ENCODE peak calls at places on chromosomes 11 and 22, in seven cellular contexts. Z, B, G, W, N, F and S are unnamed samples. For H3K4me1, the result is how much of the 10 kb centered on the place peaks cover.

GRCh38 chr11:45896392-45897068 is 10.5 kb downstream of the FREY1 start:
- DNase-seq in Z (no peak), B (no peak), G (no peak), W (no peak), N (no peak), F (no peak), S (no peak)

GRCh38 chr22:41092847-41093371 is 517 bp downstream of the EP300 start:
- DNase-seq in Z (peak), B (no peak), G (peak), W (peak), N (no peak), F (peak), S (no peak)

GRCh38 chr11:116832350-116833290 is 2.9 kb downstream of the APOC3 start:
- DNase-seq in Z (peak), B (no peak), G (no peak), W (no peak), N (no peak), F (peak), S (no peak)

GRCh38 chr11:27040302-27041115 is at the start of gene BBOX1:
- DNase-seq in Z (no peak), B (no peak), G (no peak), W (no peak), N (no peak), F (no peak), S (no peak)

GRCh38 chr22:40764743-40765441 is 54.3 kb downstream of the SLC25A17 start:
- DNase-seq in Z (no peak), B (no peak), G (no peak), W (no peak), N (no peak), F (no peak), S (peak)

GRCh38 chr22:27137809-27138400 is 480.5 kb downstream of the MIAT start:
- DNase-seq in Z (peak), B (no peak), G (no peak), W (no peak), N (no peak), F (no peak), S (no peak)

GRCh38 chr22:44703269-44703870 is 1.4 kb downstream of the PRR5 start:
- DNase-seq in Z (peak), B (no peak), G (no peak), W (no peak), N (no peak), F (no peak), S (no peak)

GRCh38 chr22:49770454-49771265 is 57.0 kb downstream of the BRD1 start:
- DNase-seq in Z (peak), B (no peak), G (no peak), W (no peak), N (peak), F (no peak), S (no peak)

GRCh38 chr11:75197512-75198277 is 42.9 kb upstream of the TPBGL start:
- DNase-seq in Z (no peak), B (no peak), G (no peak), W (no peak), N (peak), F (no peak), S (no peak)

GRCh38 chr11:22640862-22641261 is 15.2 kb upstream of the FANCF start:
- DNase-seq in Z (no peak), B (no peak), G (no peak), W (no peak), N (no peak), F (no peak), S (no peak)

GRCh38 chr11:74269161-74269809 is 42.2 kb downstream of the P4HA3 start:
- DNase-seq in Z (no peak), B (no peak), G (peak), W (peak), N (no peak), F (no peak), S (no peak)

GRCh38 chr11:22732588-22732987 is 66.2 kb downstream of the GAS2 start:
- DNase-seq in Z (no peak), B (no peak), G (no peak), W (no peak), N (no peak), F (no peak), S (no peak)

GRCh38 chr11:9823887-9824385 is 160.1 kb downstream of the SWAP70 start:
- DNase-seq in Z (no peak), B (no peak), G (no peak), W (no peak), N (no peak), F (no peak), S (no peak)

GRCh38 chr11:104918113-104918824 is 20.0 kb upstream of the CASP12 start:
- DNase-seq in Z (no peak), B (peak), G (peak), W (no peak), N (no peak), F (no peak), S (no peak)

GRCh38 chr11:58861533-58861932 is 17.0 kb upstream of the GLYATL2 start:
- DNase-seq in Z (no peak), B (no peak), G (no peak), W (no peak), N (no peak), F (no peak), S (no peak)

GRCh38 chr11:20474176-20474950 is 86.8 kb downstream of the PRMT3 start:
- DNase-seq in Z (peak), B (no peak), G (no peak), W (no peak), N (no peak), F (no peak), S (no peak)

GRCh38 chr11:1116666-1117390 is 40.9 kb upstream of the MUC5AC start:
- DNase-seq in Z (peak), B (no peak), G (no peak), W (no peak), N (peak), F (no peak), S (no peak)

GRCh38 chr11:11502303-11502828 is 119.4 kb downstream of the GALNT18 start:
- DNase-seq in Z (no peak), B (no peak), G (no peak), W (no peak), N (no peak), F (no peak), S (no peak)

GRCh38 chr11:67419330-67420049 is 4.0 kb downstream of the CARNS1 start:
- DNase-seq in Z (peak), B (no peak), G (no peak), W (no peak), N (no peak), F (no peak), S (no peak)
- H3K4me1 ChIP-seq in Z (under half), B (under half), G (under half), W (under half), N (under half), F (half or more), S (under half)

GRCh38 chr11:125166347-125166841 is 1.8 kb downstream of the PKNOX2 start:
- DNase-seq in Z (peak), B (no peak), G (peak), W (no peak), N (peak), F (no peak), S (no peak)

GRCh38 chr11:125164422-125165110 is at the start of gene PKNOX2:
- DNase-seq in Z (peak), B (no peak), G (peak), W (peak), N (peak), F (peak), S (no peak)

GRCh38 chr11:125166903-125167291 is 2.3 kb downstream of the PKNOX2 start:
- DNase-seq in Z (no peak), B (no peak), G (no peak), W (no peak), N (peak), F (no peak), S (no peak)

GRCh38 chr11:125165111-125165663 is 636 bp downstream of the PKNOX2 start:
- DNase-seq in Z (peak), B (no peak), G (peak), W (no peak), N (peak), F (peak), S (no peak)

DNA sequence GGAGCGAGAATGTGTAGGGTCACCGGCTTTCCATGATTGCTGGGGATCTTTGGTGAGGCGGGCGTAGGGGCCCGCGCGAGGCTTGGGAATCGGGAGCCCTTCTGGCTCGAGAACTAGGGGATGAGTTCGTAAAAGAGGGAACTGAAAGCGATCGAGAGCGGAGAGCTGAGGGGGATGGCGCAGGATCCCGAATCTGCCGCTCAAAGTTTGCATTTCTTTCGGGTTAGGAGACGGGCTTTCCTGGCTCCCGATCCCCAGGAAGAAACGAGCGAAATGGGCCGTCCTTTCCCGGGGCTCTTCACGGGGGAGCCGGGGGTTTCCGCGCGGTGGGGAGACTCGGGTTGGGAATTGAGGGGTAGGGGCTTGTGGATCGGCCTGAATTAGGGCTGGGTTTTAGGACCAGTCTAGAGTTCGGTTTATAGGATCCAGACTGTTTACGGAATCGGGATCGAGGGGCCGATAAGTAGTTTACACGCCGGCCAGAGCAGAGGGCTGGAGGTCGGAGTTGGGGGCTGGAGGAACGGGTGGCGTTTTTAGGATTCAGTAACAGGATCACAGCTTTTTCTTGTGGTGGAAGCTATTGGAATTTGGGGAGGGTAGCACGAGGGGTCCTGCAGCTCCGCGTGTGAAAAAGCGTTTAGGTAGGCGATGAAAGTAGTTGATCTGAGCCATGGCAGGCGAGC is 1.3 kb downstream of the PKNOX2 start:
- DNase-seq in Z (no peak), B (no peak), G (peak), W (no peak), N (peak), F (no peak), S (no peak)
- H3K4me1 ChIP-seq in Z (under half), B (under half), G (under half), W (under half), N (under half), F (half or more), S (under half)

GRCh38 chr22:20528405-20528978 is 21.1 kb downstream of the MED15 start:
- DNase-seq in Z (no peak), B (no peak), G (no peak), W (no peak), N (no peak), F (no peak), S (no peak)

GRCh38 chr22:20524004-20524481 is 16.6 kb downstream of the MED15 start:
- DNase-seq in Z (no peak), B (no peak), G (no peak), W (no peak), N (no peak), F (no peak), S (peak)

GRCh38 chr22:20525048-20525447 is 17.6 kb downstream of the MED15 start:
- DNase-seq in Z (no peak), B (no peak), G (no peak), W (no peak), N (no peak), F (no peak), S (no peak)

GRCh38 chr22:20526628-20527355 is 19.4 kb downstream of the MED15 start:
- DNase-seq in Z (no peak), B (no peak), G (peak), W (peak), N (no peak), F (no peak), S (no peak)

DNA sequence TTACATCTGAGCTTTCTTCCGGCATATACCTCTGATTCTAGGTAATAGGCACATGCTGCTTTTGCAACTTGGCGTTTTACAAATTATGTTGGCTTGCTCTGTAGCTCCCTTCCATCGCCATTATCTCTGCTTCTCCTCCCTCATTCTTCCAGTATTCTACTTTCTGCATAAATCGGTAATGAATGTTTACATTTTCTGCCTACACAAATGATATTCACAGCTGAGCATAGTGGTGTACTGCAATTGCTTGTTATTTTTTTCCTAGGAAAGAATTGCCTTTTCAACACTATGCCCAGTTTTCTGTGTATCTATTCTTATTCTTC is 18.9 kb downstream of the MED15 start:
- DNase-seq in Z (no peak), B (no peak), G (no peak), W (no peak), N (no peak), F (no peak), S (no peak)
- H3K4me1 ChIP-seq in Z (under half), B (under half), G (under half), W (half or more), N (half or more), F (half or more), S (under half)

DNA sequence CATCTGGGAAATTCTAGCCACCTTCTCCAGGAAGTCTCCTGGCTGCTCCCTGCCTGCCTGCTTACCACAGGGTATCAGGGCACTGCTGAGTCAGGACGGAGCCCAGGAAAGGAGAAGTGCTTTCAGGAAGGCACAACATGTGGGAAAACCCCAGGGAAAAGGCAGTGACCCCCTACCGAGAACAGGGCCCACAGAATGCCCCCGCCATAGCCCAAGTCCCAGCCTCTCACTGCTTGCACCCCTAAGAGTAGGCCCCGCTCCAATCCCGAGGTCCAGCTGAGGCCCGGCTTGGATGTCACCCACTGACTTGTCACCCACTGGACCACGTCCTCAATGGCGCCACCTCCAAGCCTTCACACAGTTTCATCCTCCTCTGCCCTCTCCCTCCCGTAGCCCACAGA is 34.1 kb downstream of the ARAP1 start:
- DNase-seq in Z (peak), B (no peak), G (no peak), W (no peak), N (no peak), F (no peak), S (no peak)
- H3K4me1 ChIP-seq in Z (under half), B (under half), G (under half), W (under half), N (half or more), F (half or more), S (under half)

GRCh38 chr11:69010361-69010891 is 2.6 kb downstream of the MRGPRF start:
- DNase-seq in Z (no peak), B (no peak), G (peak), W (no peak), N (peak), F (no peak), S (no peak)

GRCh38 chr11:69010964-69011623 is 2.0 kb downstream of the MRGPRF start:
- DNase-seq in Z (peak), B (no peak), G (peak), W (peak), N (peak), F (peak), S (no peak)

GRCh38 chr11:69013009-69013951 is at the start of gene MRGPRF:
- DNase-seq in Z (peak), B (no peak), G (peak), W (peak), N (peak), F (peak), S (no peak)

GRCh38 chr11:69012092-69013008 is 696 bp downstream of the MRGPRF start:
- DNase-seq in Z (peak), B (no peak), G (peak), W (no peak), N (peak), F (no peak), S (no peak)

DNA sequence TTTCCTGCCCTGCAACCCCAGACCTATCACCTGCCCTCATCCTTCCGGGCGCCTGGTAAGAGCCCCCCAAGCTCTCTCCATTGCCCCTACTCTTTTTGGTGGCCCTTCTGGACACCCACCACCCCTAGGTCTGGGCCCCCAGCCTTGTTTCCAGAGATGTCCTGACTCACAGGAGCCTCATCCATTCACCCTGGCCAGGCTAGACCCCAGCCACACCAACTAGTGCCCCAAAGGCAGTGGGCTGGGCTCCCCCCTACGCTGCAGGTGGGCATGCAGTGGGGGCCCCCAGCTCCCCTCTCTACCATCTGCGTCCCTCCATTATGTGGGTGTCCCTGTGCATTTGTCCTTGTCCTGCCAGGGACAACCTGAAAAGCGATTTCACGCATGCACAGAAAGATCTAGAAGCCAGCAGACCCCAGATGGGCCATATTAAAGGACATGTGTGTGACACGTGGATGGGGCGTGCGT is 1.4 kb downstream of the MRGPRF start:
- DNase-seq in Z (no peak), B (no peak), G (no peak), W (no peak), N (no peak), F (no peak), S (no peak)
- H3K4me1 ChIP-seq in Z (under half), B (under half), G (under half), W (under half), N (half or more), F (half or more), S (under half)

GRCh38 chr11:130924750-130925149 is 8.5 kb upstream of the SNX19 start:
- DNase-seq in Z (no peak), B (no peak), G (no peak), W (no peak), N (no peak), F (no peak), S (no peak)
- H3K4me1 ChIP-seq in Z (under half), B (under half), G (under half), W (under half), N (under half), F (under half), S (under half)